ENCODE peak calls at places on chromosomes 1 and 21, in four cellular contexts. One of them, this sample, is unnamed.

GRCh38 chr1:85569122-85569521 is 11.4 kb upstream of the CCN1 start:
- DNase-seq in mesendoderm: no peak
- DNase-seq in IMR-90: peak; percentile 90
- DNase-seq in neuronal stem cell: no peak
- DNase-seq in this sample: no peak

GRCh38 chr1:232383455-232384074 is 246.4 kb downstream of the SIPA1L2 start:
- DNase-seq in mesendoderm: peak; percentile 61
- DNase-seq in IMR-90: no peak
- DNase-seq in neuronal stem cell: no peak
- DNase-seq in this sample: no peak

GRCh38 chr1:85452859-85453430 is 12.0 kb downstream of the DDAH1 start:
- DNase-seq in mesendoderm: no peak
- DNase-seq in IMR-90: no peak
- DNase-seq in neuronal stem cell: no peak
- DNase-seq in this sample: no peak

GRCh38 chr1:39394598-39394997 is 96.8 kb upstream of the BMP8A start:
- DNase-seq in mesendoderm: peak; percentile 91
- DNase-seq in IMR-90: no peak
- DNase-seq in neuronal stem cell: no peak
- DNase-seq in this sample: no peak

GRCh38 chr1:29211086-29212030 is 19.4 kb downstream of the MECR start:
- DNase-seq in mesendoderm: no peak
- DNase-seq in IMR-90: no peak
- DNase-seq in neuronal stem cell: no peak
- DNase-seq in this sample: no peak

GRCh38 chr1:84006574-84006973 is 7.6 kb upstream of the TTLL7 start:
- DNase-seq in mesendoderm: no peak
- DNase-seq in IMR-90: no peak
- DNase-seq in neuronal stem cell: no peak
- DNase-seq in this sample: no peak

GRCh38 chr1:236524142-236524891 is 535 bp downstream of the LGALS8 start:
- DNase-seq in mesendoderm: peak; percentile 82
- DNase-seq in IMR-90: peak; percentile 86
- DNase-seq in neuronal stem cell: peak; percentile 47
- DNase-seq in this sample: peak; percentile 84

GRCh38 chr1:150596095-150596892 is 16.9 kb upstream of the MCL1 start:
- DNase-seq in mesendoderm: no peak
- DNase-seq in IMR-90: peak; percentile 59
- DNase-seq in neuronal stem cell: no peak
- DNase-seq in this sample: no peak

GRCh38 chr21:45333583-45334121 is 46.0 kb upstream of the POFUT2 start:
- DNase-seq in mesendoderm: no peak
- DNase-seq in IMR-90: peak; percentile 57
- DNase-seq in neuronal stem cell: no peak
- DNase-seq in this sample: no peak

GRCh38 chr1:208178091-208178529 is 66.1 kb downstream of the PLXNA2 start:
- DNase-seq in mesendoderm: peak; percentile 44
- DNase-seq in IMR-90: no peak
- DNase-seq in neuronal stem cell: no peak
- DNase-seq in this sample: no peak

GRCh38 chr1:100721502-100722205 is 2.1 kb downstream of the VCAM1 start:
- DNase-seq in mesendoderm: no peak
- DNase-seq in IMR-90: peak; percentile 96
- DNase-seq in neuronal stem cell: no peak
- DNase-seq in this sample: peak; percentile 13

GRCh38 chr1:63087966-63088365 is 234.4 kb upstream of the FOXD3 start:
- DNase-seq in mesendoderm: peak; percentile 95
- DNase-seq in IMR-90: no peak
- DNase-seq in neuronal stem cell: peak; percentile 76
- DNase-seq in this sample: no peak

GRCh38 chr1:15424146-15424667 is 14.0 kb upstream of the CTRC start:
- DNase-seq in mesendoderm: no peak
- DNase-seq in IMR-90: no peak
- DNase-seq in neuronal stem cell: no peak
- DNase-seq in this sample: no peak

GRCh38 chr1:190477687-190478192 is at the start of gene BRINP3:
- DNase-seq in mesendoderm: no peak
- DNase-seq in IMR-90: peak; percentile 21
- DNase-seq in neuronal stem cell: no peak
- DNase-seq in this sample: no peak

GRCh38 chr1:22508991-22509390 is 54.3 kb upstream of the EPHA8 start:
- DNase-seq in mesendoderm: no peak
- DNase-seq in IMR-90: no peak
- DNase-seq in neuronal stem cell: no peak
- DNase-seq in this sample: no peak

GRCh38 chr1:70674981-70675685 is 264.1 kb downstream of the CTH start:
- DNase-seq in mesendoderm: peak; percentile 21
- DNase-seq in IMR-90: no peak
- DNase-seq in neuronal stem cell: no peak
- DNase-seq in this sample: no peak

GRCh38 chr1:150572918-150573647 is 6.3 kb downstream of the MCL1 start:
- DNase-seq in mesendoderm: no peak
- DNase-seq in IMR-90: no peak
- DNase-seq in neuronal stem cell: no peak
- DNase-seq in this sample: peak; percentile 59

GRCh38 chr1:8251635-8252034 is 66.3 kb upstream of the SLC45A1 start:
- DNase-seq in mesendoderm: no peak
- DNase-seq in IMR-90: no peak
- DNase-seq in neuronal stem cell: no peak
- DNase-seq in this sample: no peak
- H3K23ac ChIP-seq in mesendoderm: no peak overlapping the region
- H3K23ac ChIP-seq in IMR-90: no peak overlapping the region
- H3K23ac ChIP-seq in neuronal stem cell: no peak overlapping the region
- H3K23ac ChIP-seq in this sample: no peak overlapping the region

DNA sequence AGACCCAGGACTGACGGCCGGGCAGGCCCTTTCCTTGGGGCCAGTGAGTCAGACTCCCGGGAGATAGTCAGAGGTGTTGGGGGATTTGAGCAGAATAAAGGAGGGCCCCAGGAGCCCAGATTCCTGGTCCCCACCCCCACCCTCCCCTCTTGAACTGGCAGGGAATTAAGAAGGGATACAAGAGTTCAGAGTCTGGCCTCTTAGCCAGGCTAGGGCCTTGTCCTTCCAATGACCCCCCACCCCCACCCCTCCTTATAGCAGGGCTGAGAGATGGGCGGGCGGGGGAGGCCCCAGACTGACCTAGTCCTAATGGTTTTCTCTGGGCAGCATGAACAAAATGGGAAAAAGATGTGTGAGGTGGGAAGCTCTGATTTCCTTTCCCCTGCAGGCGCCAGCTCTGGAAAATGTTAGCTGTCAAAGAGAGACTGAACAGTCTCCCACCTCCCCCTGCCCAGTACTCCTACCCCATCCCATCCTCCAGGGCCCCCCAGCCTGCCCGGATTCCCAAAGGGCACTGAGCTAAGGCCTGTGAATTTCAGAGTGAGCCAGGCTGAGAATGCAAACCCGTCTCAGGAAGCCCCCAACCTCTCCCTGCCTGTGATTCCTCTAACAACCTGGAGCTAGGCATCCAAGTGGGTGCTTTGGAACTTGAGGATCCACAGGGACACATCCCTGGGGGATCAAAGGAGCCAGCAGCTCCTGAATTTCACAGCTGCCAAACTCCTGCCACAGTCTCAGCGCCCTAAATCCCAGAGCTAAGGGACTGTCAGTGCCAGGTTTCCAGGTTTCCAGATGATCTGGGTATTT is 5.8 kb upstream of the CRABP2 start:
- DNase-seq in mesendoderm: peak; percentile 62
- DNase-seq in IMR-90: no peak
- DNase-seq in neuronal stem cell: no peak
- DNase-seq in this sample: no peak
- H2BK5ac ChIP-seq in mesendoderm: no peak overlapping the region
- H2BK5ac ChIP-seq in IMR-90: no peak overlapping the region
- H2BK5ac ChIP-seq in neuronal stem cell: no peak overlapping the region
- H2BK5ac ChIP-seq in this sample: peak overlapping the region; percentile 31

GRCh38 chr1:30479576-30479975 is 243.8 kb downstream of the MATN1 start:
- DNase-seq in mesendoderm: no peak
- DNase-seq in IMR-90: no peak
- DNase-seq in neuronal stem cell: no peak
- DNase-seq in this sample: no peak
- H3K9ac ChIP-seq in mesendoderm: no peak overlapping the region
- H3K9ac ChIP-seq in IMR-90: no peak overlapping the region
- H3K9ac ChIP-seq in neuronal stem cell: no peak overlapping the region
- H3K9ac ChIP-seq in this sample: no peak overlapping the region

DNA sequence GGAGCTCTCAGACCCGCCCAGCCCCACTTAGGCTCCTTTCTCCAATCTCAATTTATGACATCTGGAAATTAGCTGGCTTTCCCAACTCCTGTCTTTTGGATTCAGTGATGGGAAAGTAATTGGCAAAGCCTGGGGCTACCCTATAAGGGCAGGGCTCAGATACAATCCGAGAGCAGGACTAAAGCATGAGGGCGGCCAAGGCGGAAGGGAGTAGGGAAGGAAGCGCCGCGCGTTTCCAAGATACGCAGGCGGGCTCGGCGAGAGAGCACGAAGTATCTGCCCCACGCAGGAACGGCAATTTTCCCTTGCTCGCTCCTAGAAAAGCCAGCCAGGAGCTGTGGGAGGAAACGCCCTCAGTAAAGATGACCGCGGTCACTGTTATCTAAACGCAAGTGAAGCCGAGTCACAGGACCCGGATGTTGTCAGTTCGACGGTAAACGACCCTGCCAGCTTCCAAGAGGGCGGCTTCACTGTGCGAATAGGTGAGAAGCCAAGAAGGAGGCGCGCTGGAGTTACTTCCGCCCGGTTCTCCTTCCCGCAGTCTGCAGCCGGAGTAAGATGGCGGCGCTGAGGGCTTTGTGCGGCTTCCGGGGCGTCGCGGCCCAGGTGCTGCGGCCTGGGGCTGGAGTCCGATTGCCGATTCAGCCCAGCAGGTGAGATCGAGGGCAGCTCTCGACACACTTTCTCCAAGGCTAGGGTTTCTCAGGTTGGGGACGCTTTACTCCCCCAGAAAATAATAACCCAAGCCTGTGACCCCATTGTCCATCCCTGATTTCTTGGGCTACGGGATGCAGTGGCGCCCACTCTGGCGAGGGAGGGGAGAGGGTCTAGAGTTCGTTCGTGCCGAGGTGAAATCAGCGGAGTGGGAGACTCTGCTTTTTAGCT is at the start of gene NDUFS2:
- DNase-seq in mesendoderm: peak; percentile 100
- DNase-seq in IMR-90: peak; percentile 99
- DNase-seq in neuronal stem cell: peak; percentile 96
- DNase-seq in this sample: peak; percentile 100
- H3K23ac ChIP-seq in mesendoderm: no peak within 1 kb of the TSS
- H3K23ac ChIP-seq in IMR-90: peak within 1 kb of the TSS; percentile 89
- H3K23ac ChIP-seq in neuronal stem cell: peak within 1 kb of the TSS; percentile 83
- H3K23ac ChIP-seq in this sample: no peak within 1 kb of the TSS

This sample was measured in trophoblast cell.